ENCODE peak calls at places on chromosomes 4 and X, in five cellular contexts. N is A549, S is GM12878, G is IMR-90, H is HepG2. P is an unnamed sample.

GRCh38 chr4:70938087-70938486 is 35.9 kb downstream of the MOB1B start:
- DNase-seq in S (no peak), G (no peak), N (no peak), H (no peak), P (no peak)

GRCh38 chrX:13387656-13388421 is 68.0 kb upstream of the ATXN3L start:
- DNase-seq in H (no peak), S (no peak), G (peak), N (no peak), P (no peak)

GRCh38 chr4:183437452-183437851 is 7.0 kb upstream of the CDKN2AIP start:
- DNase-seq in N (no peak), S (no peak), H (no peak), G (no peak), P (no peak)

GRCh38 chr4:37970702-37971101 is 10.5 kb downstream of the PTTG2 start:
- DNase-seq in G (peak), H (peak), S (no peak), N (peak), P (no peak)

GRCh38 chr4:169115897-169116254 is 105.8 kb upstream of the CBR4 start:
- DNase-seq in S (no peak), G (peak), H (no peak), N (no peak), P (no peak)

GRCh38 chr4:61507091-61507490 is 307.0 kb downstream of the ADGRL3 start:
- DNase-seq in H (no peak), G (no peak), N (no peak), S (no peak), P (no peak)

GRCh38 chr4:26671111-26671510 is 87.2 kb downstream of the TBC1D19 start:
- DNase-seq in S (no peak), N (no peak), H (no peak), G (no peak), P (no peak)

GRCh38 chr4:138588501-138588900 is 346.4 kb upstream of the SLC7A11 start:
- DNase-seq in H (no peak), G (no peak), N (no peak), S (no peak), P (no peak)

GRCh38 chr4:150280081-150280950 is 202.1 kb downstream of the DCLK2 start:
- DNase-seq in S (no peak), N (no peak), H (no peak), G (peak), P (no peak)

GRCh38 chr4:84578540-84579409 is 4.2 kb upstream of the CDS1 start:
- DNase-seq in N (peak), G (peak), S (no peak), H (peak), P (no peak)

GRCh38 chr4:183506389-183506735 is 1.5 kb downstream of the ING2 start:
- DNase-seq in H (no peak), G (no peak), N (no peak), S (no peak), P (no peak)

GRCh38 chr4:87679449-87680169 is 29.5 kb downstream of the DMP1 start:
- DNase-seq in G (peak), S (peak), H (peak), N (peak), P (peak)

GRCh38 chr4:87680271-87680670 is 30.2 kb downstream of the DMP1 start:
- DNase-seq in S (no peak), N (no peak), H (no peak), G (no peak), P (no peak)

DNA sequence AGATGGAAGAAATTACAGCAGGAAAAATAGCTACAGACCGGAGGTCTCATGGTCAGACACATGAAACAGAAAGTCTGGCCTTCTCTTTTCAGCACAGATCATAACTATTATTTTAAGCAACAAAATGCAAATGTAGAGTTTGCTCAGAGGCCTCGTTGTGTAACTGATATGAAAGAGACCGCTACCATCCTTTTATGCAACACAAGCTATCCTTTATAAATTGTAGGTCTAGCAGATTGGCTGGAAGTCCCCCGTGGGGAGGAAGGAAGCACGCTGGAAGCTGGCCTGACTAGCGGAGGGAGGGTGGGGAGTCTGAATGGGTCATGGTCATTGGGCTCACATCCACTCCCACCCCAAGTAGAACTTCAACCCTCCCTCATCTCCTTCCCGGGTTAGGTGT is 27.7 kb downstream of the DMP1 start:
- DNase-seq in S (peak), H (no peak), N (no peak), G (no peak), P (no peak)
- TF ChIP-seq BHLHE40 in S (no peak), H (no peak), N (no peak), G (no peak), P (no peak)

GRCh38 chr4:152398060-152398459 is 137.8 kb downstream of the FBXW7 start:
- DNase-seq in S (no peak), N (no peak), G (peak), H (peak), P (peak)
- TF ChIP-seq BHLHE40 in S (no peak), N (no peak), G (no peak), H (no peak), P (no peak)

GRCh38 chr4:10048931-10049655 is 27.8 kb upstream of the SLC2A9 start:
- DNase-seq in H (no peak), N (no peak), G (no peak), S (no peak), P (no peak)

GRCh38 chr4:10041036-10041435 is 19.7 kb upstream of the SLC2A9 start:
- DNase-seq in H (no peak), N (no peak), G (no peak), S (no peak), P (no peak)

GRCh38 chr4:10047967-10048366 is 26.7 kb upstream of the SLC2A9 start:
- DNase-seq in G (no peak), H (no peak), N (no peak), S (no peak), P (no peak)

GRCh38 chr4:10050171-10051120 is 29.1 kb upstream of the SLC2A9 start:
- DNase-seq in G (no peak), H (no peak), S (no peak), N (no peak), P (no peak)

DNA sequence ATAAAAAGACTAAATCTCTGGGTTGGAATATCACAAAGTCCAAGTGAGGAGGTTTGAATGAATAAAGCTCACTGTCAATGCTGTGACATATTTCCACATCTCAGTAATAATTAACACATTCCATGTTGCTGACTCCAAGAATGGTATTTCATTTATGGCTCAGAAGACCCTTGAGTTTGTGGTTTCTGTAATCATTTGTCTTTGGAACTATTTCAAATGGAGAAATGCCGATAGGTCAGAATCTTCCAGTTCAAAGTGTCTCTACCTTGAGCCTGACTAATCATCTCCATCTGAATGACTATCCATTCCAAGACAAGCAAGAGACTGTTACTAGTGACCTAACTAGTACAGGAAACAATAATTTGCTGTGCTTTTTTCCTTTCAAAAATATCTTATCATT is 24.2 kb upstream of the SLC2A9 start:
- DNase-seq in G (peak), H (peak), N (peak), S (no peak), P (no peak)
- TF ChIP-seq BHLHE40 in G (no peak), H (no peak), N (no peak), S (no peak), P (no peak)

DNA sequence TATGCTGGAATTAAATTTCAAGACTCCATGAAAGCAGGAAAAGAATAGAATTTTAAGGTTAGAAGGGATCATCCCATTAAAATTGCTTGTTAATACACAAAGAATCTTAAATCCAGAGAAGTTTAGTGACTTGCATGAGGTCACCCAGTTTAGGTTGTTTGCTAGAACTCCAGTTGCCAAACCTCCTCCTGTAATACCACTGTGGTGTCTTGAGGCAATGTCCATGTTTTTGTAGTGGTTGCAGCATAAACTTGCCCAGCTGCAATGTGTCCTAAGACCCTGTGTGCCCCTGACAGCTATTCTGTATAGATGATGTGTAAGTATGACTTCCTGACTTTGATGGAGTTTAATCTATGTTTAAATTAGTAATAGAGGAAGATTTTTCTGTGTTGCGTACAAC is 6.3 kb downstream of the SFRP2 start:
- DNase-seq in N (no peak), H (no peak), S (no peak), G (no peak), P (no peak)
- TF ChIP-seq BHLHE40 in N (no peak), H (no peak), S (no peak), G (no peak), P (no peak)

GRCh38 chr4:28378109-28378830 is 1517.6 kb downstream of the STIM2 start:
- DNase-seq in S (no peak), N (no peak), G (no peak), H (no peak), P (no peak)

GRCh38 chr4:28369504-28369903 is 1508.9 kb downstream of the STIM2 start:
- DNase-seq in G (peak), N (no peak), H (no peak), S (no peak), P (no peak)

GRCh38 chr4:28373601-28374000 is 1513.0 kb downstream of the STIM2 start:
- DNase-seq in S (no peak), H (no peak), G (peak), N (no peak), P (no peak)
- TF ChIP-seq BHLHE40 in S (no peak), H (no peak), G (no peak), N (no peak), P (no peak)

GRCh38 chr4:53541577-53542206 is 49.6 kb downstream of the LNX1 start:
- DNase-seq in G (peak), H (no peak), N (no peak), S (no peak), P (no peak)
- TF ChIP-seq BHLHE40 in G (no peak), H (no peak), N (no peak), S (no peak), P (no peak)

GRCh38 chr4:59920414-59920813 is 1279.7 kb upstream of the ADGRL3 start:
- DNase-seq in S (no peak), H (no peak), N (no peak), G (no peak), P (no peak)

GRCh38 chr4:59925290-59925689 is 1274.8 kb upstream of the ADGRL3 start:
- DNase-seq in G (no peak), S (no peak), H (no peak), N (no peak), P (no peak)
- TF ChIP-seq BHLHE40 in G (no peak), S (no peak), H (no peak), N (no peak), P (no peak)

DNA sequence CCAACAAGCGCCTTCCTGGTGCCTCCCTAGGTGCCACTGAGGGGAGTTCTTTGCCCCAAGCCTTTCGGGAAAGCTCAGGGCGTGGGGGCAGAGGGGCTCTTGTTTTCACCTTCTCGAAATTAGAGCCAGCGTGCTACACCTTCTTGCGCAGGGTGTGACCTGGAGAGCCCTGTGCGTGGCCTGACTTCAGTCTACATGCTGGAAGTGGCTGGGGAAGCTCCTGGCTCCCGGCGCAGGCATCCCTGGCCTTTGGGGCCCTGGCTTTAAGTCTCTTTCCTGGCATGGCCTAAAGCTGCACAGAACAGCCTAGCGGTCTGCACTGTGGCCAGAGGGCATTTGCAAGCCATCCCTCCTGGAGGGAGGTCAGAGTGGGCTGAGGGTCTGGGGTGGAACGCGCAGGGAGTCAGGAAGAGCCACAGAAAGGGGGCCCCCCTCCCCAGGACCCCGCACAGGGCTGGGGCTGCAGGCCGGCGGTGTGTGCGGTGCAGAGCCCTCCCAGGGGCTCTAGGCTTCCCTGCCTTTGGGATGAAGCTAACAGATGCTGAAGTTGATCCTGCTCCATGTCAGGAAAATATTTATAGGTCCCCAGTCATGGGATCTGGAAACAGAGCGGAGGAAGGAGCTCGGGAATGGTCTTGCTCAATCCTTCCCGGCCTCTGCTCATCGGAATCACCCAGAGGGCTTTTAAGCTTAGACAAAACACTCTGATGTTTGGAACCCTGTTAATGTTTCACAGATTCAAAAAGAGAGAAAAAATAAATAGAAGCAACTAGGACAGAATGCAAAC is 781 bp upstream of the SPON2 start:
- DNase-seq in N (peak), H (peak), S (no peak), G (peak), P (no peak)
- TF ChIP-seq BHLHE40 in N (no peak), H (no peak), S (no peak), G (no peak), P (no peak)

DNA sequence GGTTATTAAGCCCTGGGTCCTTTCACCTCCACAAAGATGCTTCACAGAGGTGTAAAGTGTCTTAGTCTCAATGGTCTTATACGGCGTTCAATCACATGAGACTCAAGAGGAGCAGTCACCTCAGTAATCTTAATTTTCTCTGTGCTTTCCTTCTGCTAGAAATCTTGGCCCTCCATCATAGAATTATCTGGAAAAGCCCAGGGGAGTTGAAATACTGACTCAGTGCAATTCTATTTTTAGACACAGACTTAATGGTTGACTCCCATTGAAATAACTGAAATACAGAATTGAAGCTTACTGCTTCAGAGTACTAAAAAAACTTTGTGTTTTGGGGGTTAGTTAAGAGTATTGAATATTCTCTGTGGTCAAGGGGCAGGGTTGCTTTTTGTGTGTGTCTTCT is 94.5 kb upstream of the IL15 start:
- DNase-seq in G (peak), N (no peak), H (no peak), S (no peak), P (no peak)
- TF ChIP-seq BHLHE40 in G (no peak), N (no peak), H (no peak), S (no peak), P (no peak)